ENCODE peak calls at places on chromosomes 1 and 21, in eight cellular contexts. W, Y, I, U, O, P, Z and E are unnamed samples.

GRCh38 chr1:248848596-248848995 is 10.3 kb downstream of the ZNF692 start:
- DNase-seq in Z (no peak), I (no peak), O (no peak), Y (no peak), U (peak; percentile 52), W (no peak), P (no peak), E (no peak)

GRCh38 chr1:23177438-23178380 is 9.1 kb upstream of the LUZP1 start:
- DNase-seq in W (peak; percentile 78), Y (peak; percentile 91), I (peak; percentile 94), P (peak; percentile 91), O (peak; percentile 88), Z (peak; percentile 69), U (peak; percentile 94), E (peak; percentile 70)

GRCh38 chr21:41634858-41635257 is 126.9 kb upstream of the TMPRSS2 start:
- DNase-seq in O (no peak), Y (no peak), U (peak; percentile 71), Z (peak; percentile 94), P (no peak), W (peak; percentile 75), I (no peak), E (no peak)

GRCh38 chr1:155134858-155135415 is 715 bp upstream of the SLC50A1 start:
- DNase-seq in Z (peak; percentile 99), Y (peak; percentile 95), O (peak; percentile 84), P (peak; percentile 91), I (peak; percentile 89), W (peak; percentile 94), U (peak; percentile 97), E (peak; percentile 95)

GRCh38 chr1:11655263-11656079 is 794 bp downstream of the FBXO44 start:
- DNase-seq in O (no peak), U (no peak), I (peak; percentile 71), Z (no peak), W (no peak), P (no peak), Y (no peak), E (no peak)

GRCh38 chr1:109723351-109723750 is 11.3 kb downstream of the GSTM5 start:
- DNase-seq in W (peak; percentile 58), O (no peak), U (no peak), I (no peak), Z (no peak), Y (no peak), P (no peak), E (no peak)

GRCh38 chr1:218433744-218434143 is 88.6 kb downstream of the TGFB2 start:
- DNase-seq in O (no peak), Y (no peak), U (no peak), Z (no peak), W (peak; percentile 42), P (no peak), I (no peak), E (no peak)

GRCh38 chr1:24526940-24527542 is 24.4 kb downstream of the RCAN3 start:
- DNase-seq in I (no peak), P (no peak), Y (no peak), Z (no peak), O (no peak), U (no peak), W (peak; percentile 21), E (no peak)

GRCh38 chr1:23194119-23194984 is 22.9 kb downstream of the HTR1D start:
- DNase-seq in I (no peak), W (peak; percentile 78), U (no peak), Y (no peak), P (no peak), O (no peak), Z (peak; percentile 89), E (no peak)

GRCh38 chr1:59107516-59107915 is 189.4 kb upstream of the FGGY start:
- DNase-seq in U (peak; percentile 90), W (peak; percentile 49), O (peak; percentile 53), P (peak; percentile 77), Z (peak; percentile 91), Y (peak; percentile 81), I (no peak), E (no peak)

GRCh38 chr1:14765773-14766172 is 167.3 kb downstream of the KAZN start:
- DNase-seq in Z (peak; percentile 95), P (no peak), W (no peak), U (peak; percentile 92), Y (no peak), I (no peak), O (no peak), E (no peak)

GRCh38 chr1:203126866-203127671 is 457 bp upstream of the ADORA1 start:
- DNase-seq in Y (no peak), I (no peak), U (peak; percentile 53), Z (no peak), O (no peak), W (no peak), P (no peak), E (no peak)

GRCh38 chr21:34688145-34688544 is 19.4 kb downstream of the CLIC6 start:
- DNase-seq in O (no peak), I (no peak), U (no peak), Y (no peak), Z (no peak), P (peak; percentile 57), W (peak; percentile 58), E (no peak)

GRCh38 chr1:210688482-210689233 is 360.0 kb downstream of the HHAT start:
- DNase-seq in I (no peak), P (no peak), U (no peak), O (no peak), W (no peak), Z (no peak), Y (no peak), E (no peak)

GRCh38 chr1:108513114-108513513 is 46.8 kb upstream of the EEIG2 start:
- DNase-seq in O (no peak), Y (no peak), Z (no peak), U (no peak), P (no peak), W (no peak), I (no peak), E (no peak)

GRCh38 chr1:108512239-108513071 is 47.4 kb upstream of the EEIG2 start:
- DNase-seq in O (no peak), W (peak; percentile 71), U (no peak), Z (no peak), Y (no peak), I (no peak), P (no peak), E (no peak)

GRCh38 chr1:108511764-108512163 is 48.1 kb upstream of the EEIG2 start:
- DNase-seq in P (no peak), Y (no peak), O (no peak), W (no peak), I (no peak), U (no peak), Z (no peak), E (no peak)
- H3K4me3 ChIP-seq in P (no peak overlapping the region), Y (no peak overlapping the region), O (no peak overlapping the region), W (no peak overlapping the region), I (no peak overlapping the region), U (no peak overlapping the region), Z (no peak overlapping the region), E (no peak overlapping the region)

GRCh38 chr1:93965256-93965655 is 56.0 kb upstream of the GCLM start:
- DNase-seq in U (no peak), O (no peak), W (no peak), P (no peak), I (no peak), Y (no peak), Z (no peak), E (no peak)
- TF ChIP-seq CTCF in U (no peak), O (no peak), W (no peak), P (no peak), I (no peak), Y (no peak), Z (no peak), E (no peak)

DNA sequence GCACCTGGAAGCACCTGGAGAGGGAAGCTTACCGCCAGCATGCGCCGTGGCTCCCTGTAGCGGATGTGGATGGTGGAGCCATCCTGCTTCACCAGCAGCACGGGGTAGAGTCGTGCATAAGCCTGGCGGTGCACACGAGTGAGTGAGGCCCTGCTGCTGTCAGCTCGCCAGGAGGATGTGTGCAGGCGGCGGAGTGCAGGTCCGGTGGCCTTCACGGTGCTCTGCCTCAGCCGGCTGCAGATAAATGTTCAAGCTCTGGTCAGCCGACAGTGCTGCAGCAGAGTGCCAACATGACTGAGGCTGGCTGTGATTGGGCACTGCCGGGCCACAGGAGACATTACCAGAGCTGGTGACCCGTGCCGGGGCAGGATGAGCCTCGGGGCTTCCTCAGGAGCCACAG is 1.5 kb downstream of the MRPL55 start:
- DNase-seq in U (peak; percentile 82), I (peak; percentile 83), P (no peak), Z (no peak), Y (no peak), O (no peak), W (no peak), E (no peak)
- H3K4me3 ChIP-seq in U (no peak overlapping the region), I (no peak overlapping the region), P (no peak overlapping the region), Z (no peak overlapping the region), Y (no peak overlapping the region), O (peak overlapping the region; percentile 100), W (no peak overlapping the region), E (no peak overlapping the region)

DNA sequence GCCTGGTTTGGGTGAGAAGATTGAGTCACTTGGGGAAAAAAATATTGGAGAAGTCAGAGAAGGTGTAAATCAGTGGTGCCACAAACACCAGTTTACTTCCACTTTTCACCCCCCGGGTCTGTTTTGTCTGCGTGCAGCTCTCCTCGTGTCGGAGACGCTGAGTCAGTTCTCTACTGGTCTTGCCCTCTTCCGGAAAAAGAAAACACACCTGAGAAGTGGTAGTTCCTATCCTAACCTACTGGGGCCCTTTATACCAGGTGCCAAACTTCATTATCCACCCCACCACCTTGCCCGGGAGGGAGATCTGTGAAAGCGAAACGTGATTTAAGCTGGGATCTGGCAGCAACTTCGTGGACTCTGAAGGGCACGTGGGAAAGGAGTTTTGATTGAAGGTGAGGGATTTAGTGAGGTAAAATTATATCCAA is 855 bp upstream of the IVNS1ABP start:
- DNase-seq in O (no peak), U (peak; percentile 85), W (no peak), Y (peak; percentile 65), P (no peak), Z (peak; percentile 77), I (peak; percentile 87), E (peak; percentile 47)
- TF ChIP-seq CTCF in O (no peak), U (no peak), W (no peak), Y (no peak), P (no peak), Z (peak; percentile 10), I (no peak), E (no peak)